ENCODE peak calls at places on chromosomes 12 and 14, in seven cellular contexts. Y is heart left ventricle, O is body of pancreas, B is psoas muscle, V is tibial nerve, K is A549, D is A673. R is an unnamed sample.

GRCh38 chr14:101840649-101841365 is 79.3 kb downstream of the PPP2R5C start:
- DNase-seq in K (no peak), B (no peak), V (no peak), O (no peak), D (no peak), Y (no peak), R (no peak)

GRCh38 chr12:121114806-121115205 is 17.9 kb upstream of the P2RX7 start:
- DNase-seq in B (no peak), D (no peak), O (no peak), K (no peak), V (no peak), Y (no peak), R (no peak)

GRCh38 chr14:101442451-101442850 is 118.8 kb upstream of the DIO3 start:
- DNase-seq in V (no peak), O (no peak), Y (no peak), B (no peak), K (no peak), D (no peak), R (no peak)

GRCh38 chr12:44930972-44931600 is 55.0 kb upstream of the NELL2 start:
- DNase-seq in K (peak), O (no peak), Y (no peak), B (no peak), V (no peak), D (peak), R (peak)

GRCh38 chr14:100605706-100606686 is 18.8 kb upstream of the BEGAIN start:
- DNase-seq in K (no peak), O (no peak), V (no peak), D (peak), B (no peak), Y (no peak), R (peak)

GRCh38 chr14:104935955-104936354 is 11.3 kb downstream of the PLD4 start:
- DNase-seq in D (no peak), Y (no peak), V (no peak), B (no peak), O (peak), K (no peak), R (no peak)

GRCh38 chr12:131357152-131357747 is 353.6 kb upstream of the SFSWAP start:
- DNase-seq in K (no peak), Y (no peak), D (no peak), B (no peak), V (no peak), O (no peak), R (no peak)

GRCh38 chr12:56288705-56289387 is 11.3 kb downstream of the CS start:
- DNase-seq in Y (no peak), B (no peak), O (no peak), V (no peak), D (no peak), K (no peak), R (no peak)

GRCh38 chr12:121990692-121991603 is 30.7 kb upstream of the BCL7A start:
- DNase-seq in B (no peak), O (no peak), K (peak), D (no peak), V (no peak), Y (no peak), R (peak)

GRCh38 chr14:101708853-101709532 is 52.5 kb upstream of the PPP2R5C start:
- DNase-seq in O (no peak), V (no peak), K (no peak), D (no peak), Y (no peak), B (no peak), R (no peak)

GRCh38 chr12:8680533-8680932 is 17.3 kb upstream of the RIMKLB start:
- DNase-seq in D (peak), K (no peak), O (no peak), B (no peak), V (no peak), Y (no peak), R (no peak)

GRCh38 chr12:88723219-88723618 is 142.9 kb upstream of the KITLG start:
- DNase-seq in K (peak), Y (no peak), B (no peak), O (no peak), V (no peak), D (no peak), R (peak)

GRCh38 chr12:118850244-118850825 is 131.0 kb upstream of the SRRM4 start:
- DNase-seq in Y (no peak), K (peak), D (peak), V (no peak), O (peak), B (no peak), R (no peak)

GRCh38 chr14:24147761-24148428 is 597 bp downstream of the RNF31 start:
- DNase-seq in O (no peak), V (no peak), K (no peak), Y (no peak), D (no peak), B (no peak), R (no peak)

GRCh38 chr12:92381856-92382255 is 236.2 kb upstream of the BTG1 start:
- DNase-seq in K (no peak), D (no peak), V (no peak), Y (no peak), O (no peak), B (no peak), R (no peak)

GRCh38 chr14:35875296-35875695 is 49.2 kb downstream of the BRMS1L start:
- DNase-seq in Y (no peak), D (no peak), O (no peak), B (no peak), K (no peak), V (no peak), R (peak)

GRCh38 chr14:69316449-69317391 is 56.8 kb downstream of the GALNT16 start:
- DNase-seq in B (peak), K (peak), O (peak), V (peak), D (no peak), Y (peak), R (peak)

GRCh38 chr12:112939761-112940357 is 1.6 kb downstream of the OAS3 start:
- DNase-seq in K (no peak), B (no peak), O (no peak), D (no peak), Y (no peak), V (no peak), R (no peak)

GRCh38 chr12:93587601-93588000 is 15.1 kb downstream of the SOCS2 start:
- DNase-seq in K (no peak), O (no peak), Y (no peak), D (no peak), V (no peak), B (no peak), R (no peak)

GRCh38 chr14:88209273-88209672 is 113.8 kb downstream of the KCNK10 start:
- DNase-seq in B (no peak), V (no peak), D (no peak), O (no peak), Y (no peak), K (no peak), R (no peak)

GRCh38 chr12:19148860-19149259 is 19.3 kb downstream of the PLEKHA5 start:
- DNase-seq in K (no peak), B (no peak), O (no peak), V (no peak), D (no peak), Y (no peak), R (no peak)

DNA sequence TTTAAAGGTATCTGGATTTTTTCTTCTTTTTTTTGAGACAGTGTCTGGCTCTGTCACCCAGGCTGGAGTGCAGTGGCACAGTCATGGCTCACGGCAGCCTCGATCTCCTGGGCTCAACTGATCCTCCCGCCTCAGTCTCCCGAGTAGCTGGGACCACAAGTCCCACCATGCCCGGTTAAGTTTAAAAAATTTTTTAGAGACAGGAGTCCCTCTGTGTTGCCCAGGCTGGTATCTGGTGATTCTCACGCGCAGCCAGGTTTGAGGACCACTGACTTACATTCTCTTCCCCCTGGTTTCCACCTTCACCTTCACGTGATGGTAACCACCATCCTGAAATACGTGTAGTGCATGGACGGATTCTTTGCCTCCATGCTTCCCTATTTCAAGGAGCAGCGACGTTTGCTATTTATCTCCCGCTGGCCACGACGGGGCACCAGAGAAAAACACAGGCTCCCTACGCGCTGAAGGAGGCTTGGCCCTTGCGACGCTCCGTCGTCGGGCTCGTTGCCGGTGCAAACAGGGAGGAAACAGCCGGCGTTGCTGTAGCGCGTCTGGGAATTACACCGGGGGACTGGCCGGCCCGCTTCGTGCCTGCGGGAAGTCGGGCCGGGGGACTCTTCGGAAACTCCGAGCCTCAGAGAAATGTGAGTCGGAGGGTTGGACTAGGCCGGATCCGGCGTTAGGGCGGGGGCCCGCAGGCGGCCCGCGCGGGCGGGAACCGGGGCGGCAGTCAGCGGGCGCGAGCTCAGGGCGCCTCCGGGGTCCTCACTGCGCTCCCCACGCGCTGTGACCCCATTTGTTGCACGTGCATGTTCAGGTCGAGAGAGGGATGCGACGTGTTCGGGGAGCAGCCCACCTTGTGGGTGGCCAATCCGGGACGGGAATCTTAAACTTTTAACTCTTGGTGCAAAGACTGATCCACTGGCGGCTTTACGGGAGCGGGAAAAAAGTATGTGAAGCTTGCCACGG is at the start of gene TCHP:
- DNase-seq in D (peak), Y (peak), B (peak), K (peak), O (peak), V (peak), R (peak)
- TF ChIP-seq CTCF in D (peak), Y (peak), B (peak), K (peak), O (no peak), V (peak), R (peak)

GRCh38 chr12:49228653-49229052 is 36.2 kb upstream of the TUBA1C start:
- DNase-seq in B (no peak), V (no peak), Y (no peak), D (no peak), K (no peak), O (no peak), R (no peak)
- H3K4me3 ChIP-seq in B (no peak), V (no peak), Y (no peak), D (no peak), K (no peak), O (no peak), R (no peak)

DNA sequence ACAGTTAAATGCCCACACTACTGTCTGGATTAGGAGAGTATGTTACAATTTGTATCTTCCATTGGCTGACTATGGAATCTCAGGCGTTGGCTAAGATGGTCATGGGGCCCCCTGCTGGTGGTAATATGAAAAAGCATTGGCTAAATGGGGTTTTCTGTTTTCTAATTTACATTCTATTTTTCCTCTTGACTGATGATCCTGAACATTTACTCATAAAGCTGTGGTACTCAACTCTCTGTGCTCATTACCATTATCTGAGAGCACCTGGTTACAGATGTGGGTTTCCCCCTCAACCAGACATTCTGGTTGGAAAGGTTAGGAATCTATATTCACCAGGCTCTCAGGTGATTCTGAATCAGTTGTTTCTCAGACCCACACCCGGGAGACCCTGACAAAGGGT is 64.8 kb downstream of the WSCD2 start:
- DNase-seq in Y (no peak), V (no peak), B (no peak), O (peak), D (peak), K (peak), R (peak)
- TF ChIP-seq CTCF in Y (peak), V (peak), B (peak), O (peak), D (peak), K (peak), R (peak)

GRCh38 chr12:12720637-12721250 is 3.6 kb downstream of the CDKN1B start:
- DNase-seq in V (no peak), K (peak), O (no peak), D (no peak), B (no peak), Y (no peak), R (no peak)

GRCh38 chr12:12719496-12719895 is 2.3 kb downstream of the CDKN1B start:
- DNase-seq in D (no peak), O (no peak), B (no peak), V (no peak), Y (no peak), K (peak), R (peak)

GRCh38 chr12:12720052-12720451 is 2.9 kb downstream of the CDKN1B start:
- DNase-seq in K (peak), Y (no peak), B (no peak), D (no peak), V (no peak), O (no peak), R (no peak)

GRCh38 chr12:12722351-12723146 is 5.4 kb downstream of the CDKN1B start:
- DNase-seq in Y (no peak), V (no peak), B (no peak), K (peak), D (peak), O (no peak), R (peak)

GRCh38 chr12:12721251-12721689 is 4.1 kb downstream of the CDKN1B start:
- DNase-seq in D (no peak), B (no peak), O (no peak), V (no peak), K (peak), Y (no peak), R (no peak)
- H3K4me3 ChIP-seq in D (peak), B (peak), O (no peak), V (no peak), K (peak), Y (no peak), R (peak)

DNA sequence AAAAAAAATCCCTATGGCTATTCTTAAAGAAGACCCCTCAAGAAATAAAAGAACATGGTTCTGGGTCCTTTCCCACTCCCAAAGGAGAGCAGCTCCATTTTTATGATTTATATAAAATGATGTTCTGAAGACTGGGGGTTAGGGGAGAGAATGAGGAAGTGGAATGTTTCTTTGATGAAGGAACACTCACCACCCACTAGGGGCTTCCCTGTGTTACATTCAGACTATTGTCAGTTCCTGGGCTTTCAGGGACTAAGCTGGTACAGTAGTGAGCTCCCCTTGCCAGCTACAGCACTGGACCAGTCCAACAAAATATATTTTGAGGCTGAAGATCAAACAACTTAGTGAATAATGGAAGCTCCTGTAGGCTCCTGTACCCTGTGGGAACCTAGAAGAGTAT is 98.9 kb downstream of the HMGA2 start:
- DNase-seq in D (no peak), O (no peak), V (no peak), B (no peak), Y (no peak), K (no peak), R (no peak)
- TF ChIP-seq CTCF in D (peak), O (no peak), V (no peak), B (no peak), Y (no peak), K (no peak), R (peak)

GRCh38 chr12:52082026-52082667 is 2.6 kb downstream of the SMIM41 start:
- DNase-seq in O (no peak), D (no peak), B (peak), K (no peak), Y (peak), V (peak), R (peak)
- H3K4me3 ChIP-seq in O (no peak), D (no peak), B (no peak), K (no peak), Y (no peak), V (peak), R (no peak)

GRCh38 chr12:709631-710030 is 42.7 kb upstream of the WNK1 start:
- DNase-seq in Y (no peak), O (no peak), K (no peak), B (no peak), D (no peak), V (no peak), R (no peak)
- TF ChIP-seq CTCF in Y (no peak), O (no peak), K (no peak), B (no peak), D (no peak), V (no peak), R (no peak)

GRCh38 chr12:53971686-53972085 is 1.2 kb upstream of the HOXC11 start:
- DNase-seq in K (no peak), V (no peak), D (no peak), O (no peak), Y (no peak), B (no peak), R (no peak)

GRCh38 chr12:53972722-53973092 is 219 bp upstream of the HOXC11 start:
- DNase-seq in D (no peak), V (no peak), K (no peak), O (no peak), B (no peak), Y (no peak), R (no peak)

GRCh38 chr12:53971129-53971528 is 1.8 kb upstream of the HOXC11 start:
- DNase-seq in Y (no peak), O (no peak), V (no peak), K (no peak), B (no peak), D (no peak), R (no peak)

GRCh38 chr12:53973093-53974042 is at the start of gene HOXC11:
- DNase-seq in Y (no peak), B (no peak), D (peak), K (peak), O (no peak), V (no peak), R (no peak)

DNA sequence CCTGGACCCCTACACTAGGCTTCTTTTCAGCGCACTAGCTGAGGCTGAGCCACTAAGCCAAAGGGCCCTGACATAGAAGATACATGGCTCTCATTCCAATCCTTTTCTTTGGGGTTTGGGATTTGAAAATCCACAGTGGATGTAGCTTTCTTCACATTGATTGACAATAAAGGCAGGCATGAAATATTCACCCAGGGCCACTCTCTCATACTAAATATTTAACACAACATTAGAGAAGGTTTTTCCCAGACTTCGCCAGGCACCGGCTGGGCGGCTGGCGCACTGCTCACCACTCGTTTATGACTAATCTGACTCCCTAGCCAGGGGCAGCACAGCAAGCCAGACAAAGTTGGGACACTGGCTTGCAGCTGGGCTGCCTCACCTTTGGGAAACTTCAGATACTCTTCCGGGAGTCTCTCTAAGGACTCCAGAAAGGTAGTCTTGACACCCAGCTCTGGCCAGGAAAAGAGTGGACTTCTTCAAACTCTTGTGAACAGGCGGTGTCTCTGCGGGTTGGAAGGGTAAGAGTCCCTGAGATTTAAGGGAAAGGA is 699 bp upstream of the HOXC11 start:
- DNase-seq in O (no peak), K (no peak), V (no peak), Y (no peak), D (no peak), B (no peak), R (peak)
- H3K4me3 ChIP-seq in O (no peak), K (no peak), V (no peak), Y (no peak), D (no peak), B (no peak), R (no peak)

GRCh38 chr12:2548095-2548494 is 246.7 kb upstream of the FKBP4 start:
- DNase-seq in V (no peak), O (no peak), K (no peak), D (no peak), B (no peak), Y (no peak), R (no peak)
- TF ChIP-seq CTCF in V (no peak), O (no peak), K (no peak), D (no peak), B (no peak), Y (no peak), R (no peak)

R was measured in fibroblast of mammary gland.